ENCODE peak calls at places on chromosomes 11 and 22, in ten cellular contexts. D is pancreas, W is prostate gland, Q is choroid plexus epithelial cell, Z is astrocyte of the spinal cord, P is fibroblast of lung, R is upper lobe of right lung, H is mammary epithelial cell, K is psoas muscle, A is kidney. J is an unnamed sample.

GRCh38 chr11:61599968-61600710 is 19.3 kb upstream of the SYT7 start:
- DNase-seq in P (no peak), H (no peak), D (no peak), R (no peak), Z (no peak), W (no peak), A (no peak), K (no peak), Q (no peak), J (no peak)

GRCh38 chr22:35609261-35609660 is 7.9 kb downstream of the MB start:
- DNase-seq in P (no peak), Z (no peak), A (peak), H (no peak), R (no peak), D (no peak), W (no peak), Q (no peak), K (no peak), J (no peak)

GRCh38 chr11:85685820-85686459 is at the start of gene CCDC89:
- DNase-seq in H (no peak), D (no peak), Z (peak), R (peak), P (peak), Q (peak), A (peak), K (peak), W (no peak), J (no peak)

GRCh38 chr11:60756307-60757032 is at the start of gene MS4A15:
- DNase-seq in K (no peak), H (peak), R (no peak), Z (peak), P (peak), A (no peak), Q (peak), W (no peak), D (peak), J (no peak)

GRCh38 chr22:41181349-41182241 is 23.5 kb upstream of the L3MBTL2 start:
- DNase-seq in W (no peak), H (peak), Z (no peak), K (peak), A (peak), D (no peak), R (no peak), Q (peak), P (peak), J (no peak)

GRCh38 chr11:6219359-6219758 is 14.0 kb downstream of the C11orf42 start:
- DNase-seq in Z (peak), R (no peak), D (no peak), K (no peak), W (no peak), P (peak), A (no peak), H (peak), Q (peak), J (no peak)

GRCh38 chr11:20639688-20640087 is 29.7 kb upstream of the NELL1 start:
- DNase-seq in R (no peak), W (no peak), Q (no peak), K (no peak), D (no peak), A (no peak), H (no peak), Z (no peak), P (no peak), J (no peak)

GRCh38 chr22:26570126-26570525 is 19.8 kb downstream of the TPST2 start:
- DNase-seq in Z (no peak), P (peak), K (no peak), Q (no peak), H (no peak), W (peak), D (peak), A (peak), R (no peak), J (no peak)

GRCh38 chr11:61075891-61076290 is 26.4 kb upstream of the CD5 start:
- DNase-seq in A (no peak), H (peak), K (no peak), Q (peak), Z (peak), P (peak), R (no peak), W (no peak), D (no peak), J (no peak)

DNA sequence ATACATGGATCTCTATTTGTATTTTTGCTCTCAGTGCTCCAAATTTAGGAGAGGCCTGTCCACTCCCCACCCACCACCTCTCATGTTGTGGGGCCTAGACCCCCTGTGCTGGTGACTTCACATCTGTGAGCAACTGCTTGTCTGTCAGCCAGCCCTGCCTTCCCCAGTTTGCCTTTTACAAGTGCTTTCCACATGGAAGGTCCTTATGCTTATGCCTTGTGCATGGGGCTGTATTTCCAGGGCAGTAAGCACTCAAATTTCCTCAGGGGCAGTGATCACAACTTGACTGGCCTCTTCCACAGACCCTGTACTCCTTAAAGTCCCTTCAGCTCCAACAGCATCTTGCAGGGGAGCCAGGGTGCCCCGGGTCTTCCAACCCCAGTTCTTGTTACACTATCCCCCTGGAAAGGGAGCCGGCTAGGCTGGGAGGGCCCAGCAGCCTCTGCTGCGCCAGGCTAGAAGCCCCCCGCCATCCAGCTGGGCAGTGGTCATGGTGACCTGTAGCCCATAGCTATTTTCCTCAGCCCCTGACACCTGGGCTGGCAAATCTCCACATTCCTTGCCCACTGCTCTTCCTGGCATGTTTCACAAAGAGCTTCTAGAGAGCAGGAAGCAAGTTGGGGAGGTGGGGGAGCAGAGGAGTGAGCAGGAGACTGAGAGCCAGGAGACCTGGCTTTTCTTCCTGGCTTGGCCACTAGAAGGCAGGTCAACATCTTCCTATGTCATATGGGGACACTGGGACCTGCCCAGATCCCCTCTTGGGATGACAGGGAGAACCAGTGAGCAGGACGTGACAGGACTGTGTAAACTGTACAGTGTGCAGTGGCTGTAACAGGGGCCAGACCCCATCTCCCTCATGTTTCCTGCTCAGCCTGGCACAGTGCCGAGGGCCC is 29.7 kb downstream of the GDPD5 start:
- DNase-seq in R (no peak), D (no peak), Q (no peak), H (no peak), W (no peak), K (peak), Z (no peak), A (no peak), P (no peak), J (no peak)
- TF ChIP-seq CTCF in R (peak), D (no peak), Q (peak), H (peak), W (no peak), K (no peak), Z (no peak), A (no peak), P (peak), J (no peak)

DNA sequence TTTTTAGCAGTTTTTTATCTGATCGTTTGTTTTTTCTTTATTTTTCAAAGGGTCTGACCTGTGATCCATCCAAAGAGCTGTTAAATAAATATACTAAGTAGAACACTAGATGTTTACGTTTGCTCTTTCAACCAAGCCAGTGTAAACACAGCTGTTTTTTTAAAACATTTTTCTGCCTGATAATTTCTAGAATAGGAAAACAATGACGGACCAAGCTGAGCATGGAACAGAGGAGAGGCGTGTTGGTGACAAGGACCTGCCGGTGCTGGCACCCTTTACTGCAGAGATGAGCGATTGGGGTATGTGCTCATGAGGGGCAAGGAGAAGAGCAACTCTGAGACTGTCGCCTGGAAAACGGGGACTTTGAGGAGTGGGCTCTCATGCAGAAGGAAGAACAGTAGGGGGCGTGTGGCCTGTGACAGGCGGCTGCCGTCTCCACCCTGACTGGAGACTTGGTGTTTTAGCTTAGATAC is 28.6 kb upstream of the PANX2 start:
- DNase-seq in A (no peak), Q (peak), R (no peak), D (no peak), Z (no peak), K (no peak), W (no peak), H (no peak), P (no peak), J (no peak)
- TF ChIP-seq CTCF in A (no peak), Q (peak), R (no peak), D (no peak), Z (peak), K (no peak), W (no peak), H (no peak), P (peak), J (peak)

GRCh38 chr11:115147243-115147807 is 356.9 kb downstream of the CADM1 start:
- DNase-seq in A (peak), H (no peak), P (no peak), R (no peak), Z (no peak), W (no peak), K (no peak), D (no peak), Q (no peak), J (no peak)
- TF ChIP-seq CTCF in A (no peak), H (no peak), P (no peak), R (no peak), Z (no peak), W (no peak), K (no peak), D (no peak), Q (no peak), J (no peak)

GRCh38 chr11:125390949-125391348 is 105.1 kb downstream of the FEZ1 start:
- DNase-seq in H (no peak), P (peak), R (no peak), K (no peak), Q (peak), D (no peak), W (no peak), Z (no peak), A (no peak), J (no peak)

GRCh38 chr11:125397421-125397820 is 98.6 kb downstream of the FEZ1 start:
- DNase-seq in D (no peak), R (no peak), W (no peak), Z (no peak), H (no peak), Q (no peak), K (no peak), A (no peak), P (no peak), J (no peak)

GRCh38 chr11:125389339-125390166 is 106.5 kb downstream of the FEZ1 start:
- DNase-seq in A (no peak), W (no peak), P (no peak), Z (no peak), H (no peak), Q (no peak), K (no peak), R (no peak), D (no peak), J (no peak)

GRCh38 chr11:125394306-125394705 is 101.8 kb downstream of the FEZ1 start:
- DNase-seq in D (no peak), H (no peak), Z (no peak), K (no peak), Q (no peak), W (no peak), P (no peak), R (no peak), A (peak), J (no peak)

GRCh38 chr11:125393331-125393730 is 102.7 kb downstream of the FEZ1 start:
- DNase-seq in R (no peak), H (no peak), Q (no peak), Z (no peak), K (no peak), W (no peak), A (no peak), P (no peak), D (no peak), J (no peak)
- TF ChIP-seq CTCF in R (no peak), H (no peak), Q (no peak), Z (no peak), K (no peak), W (no peak), A (no peak), P (no peak), D (no peak), J (no peak)

GRCh38 chr11:132464939-132465338 is 1067.4 kb downstream of the OPCML start:
- DNase-seq in Z (no peak), R (no peak), H (no peak), A (no peak), Q (no peak), W (no peak), D (no peak), P (no peak), K (no peak), J (no peak)
- TF ChIP-seq CTCF in Z (no peak), R (no peak), H (peak), A (no peak), Q (no peak), W (no peak), D (no peak), P (no peak), K (no peak), J (peak)

DNA sequence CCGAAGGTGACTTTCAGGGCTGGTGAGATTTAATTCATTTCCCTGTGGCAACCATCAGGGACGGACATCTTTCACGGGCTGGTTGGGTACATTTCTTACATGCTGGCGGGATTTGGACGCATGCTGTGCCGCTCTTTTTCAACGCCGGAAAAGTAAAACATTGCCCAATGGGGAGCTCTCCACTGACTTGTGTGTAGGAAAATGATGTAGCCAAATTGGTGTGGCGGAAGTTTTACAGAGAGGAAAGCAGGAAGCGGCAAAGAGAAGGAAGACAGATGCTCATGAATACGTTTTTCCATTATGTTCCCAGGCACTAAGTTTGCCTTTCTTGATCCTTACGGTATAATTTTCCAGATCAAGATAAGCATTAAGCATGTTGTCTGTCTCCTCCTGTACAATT is 375.8 kb downstream of the NTM start:
- DNase-seq in D (no peak), K (no peak), Q (no peak), A (no peak), H (no peak), Z (peak), P (no peak), R (no peak), W (no peak), J (no peak)
- TF ChIP-seq CTCF in D (no peak), K (no peak), Q (no peak), A (no peak), H (no peak), Z (no peak), P (no peak), R (no peak), W (no peak), J (no peak)

GRCh38 chr11:133660202-133660568 is 127.9 kb upstream of the OPCML start:
- DNase-seq in A (no peak), H (no peak), W (no peak), P (no peak), D (no peak), R (no peak), K (no peak), Q (no peak), Z (no peak), J (no peak)

GRCh38 chr11:133663135-133663534 is 130.8 kb upstream of the OPCML start:
- DNase-seq in H (no peak), Z (no peak), Q (no peak), R (no peak), W (no peak), P (no peak), D (no peak), K (no peak), A (no peak), J (no peak)

GRCh38 chr11:133661867-133662266 is 129.6 kb upstream of the OPCML start:
- DNase-seq in A (no peak), K (no peak), P (no peak), R (no peak), Q (no peak), H (no peak), W (no peak), Z (no peak), D (no peak), J (no peak)

GRCh38 chr11:133659542-133660201 is 127.4 kb upstream of the OPCML start:
- DNase-seq in P (no peak), H (no peak), A (no peak), W (no peak), D (no peak), Q (no peak), R (no peak), Z (no peak), K (no peak), J (no peak)

DNA sequence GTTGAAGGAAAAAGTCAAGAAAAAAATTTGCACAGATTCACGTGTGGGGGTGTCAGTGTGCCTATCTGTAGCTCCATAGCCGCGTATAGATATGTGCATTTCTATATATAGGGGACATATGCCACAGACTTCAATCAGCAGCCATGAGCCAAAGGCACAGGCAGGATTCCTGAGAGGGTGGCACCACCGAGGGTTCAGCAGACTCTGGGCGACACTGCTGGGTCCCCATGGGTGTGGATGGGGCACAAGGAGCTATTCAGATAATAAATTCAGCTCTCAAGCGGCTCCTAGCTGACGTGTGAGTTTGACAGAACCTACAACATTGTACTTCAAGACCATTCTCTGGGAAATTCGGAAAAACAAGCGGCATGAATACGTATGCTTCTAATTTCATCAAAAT is 131.3 kb upstream of the OPCML start:
- DNase-seq in H (no peak), K (no peak), R (no peak), Z (no peak), D (no peak), A (no peak), W (no peak), P (no peak), Q (no peak), J (no peak)
- TF ChIP-seq CTCF in H (no peak), K (no peak), R (no peak), Z (no peak), D (no peak), A (no peak), W (no peak), P (no peak), Q (no peak), J (no peak)

GRCh38 chr11:28675183-28675582 is 567.0 kb downstream of the METTL15 start:
- DNase-seq in A (no peak), D (no peak), K (no peak), R (no peak), Q (no peak), H (no peak), W (no peak), Z (no peak), P (no peak), J (no peak)

GRCh38 chr11:28673687-28674431 is 565.7 kb downstream of the METTL15 start:
- DNase-seq in A (no peak), W (no peak), R (no peak), H (peak), D (no peak), K (no peak), Q (no peak), P (peak), Z (no peak), J (no peak)

GRCh38 chr11:28671326-28671725 is 563.1 kb downstream of the METTL15 start:
- DNase-seq in K (no peak), W (no peak), A (no peak), D (no peak), R (no peak), H (no peak), P (no peak), Q (no peak), Z (no peak), J (no peak)

GRCh38 chr11:28677719-28678118 is 569.5 kb downstream of the METTL15 start:
- DNase-seq in D (no peak), A (no peak), K (no peak), R (no peak), H (no peak), P (no peak), W (no peak), Q (no peak), Z (no peak), J (no peak)

DNA sequence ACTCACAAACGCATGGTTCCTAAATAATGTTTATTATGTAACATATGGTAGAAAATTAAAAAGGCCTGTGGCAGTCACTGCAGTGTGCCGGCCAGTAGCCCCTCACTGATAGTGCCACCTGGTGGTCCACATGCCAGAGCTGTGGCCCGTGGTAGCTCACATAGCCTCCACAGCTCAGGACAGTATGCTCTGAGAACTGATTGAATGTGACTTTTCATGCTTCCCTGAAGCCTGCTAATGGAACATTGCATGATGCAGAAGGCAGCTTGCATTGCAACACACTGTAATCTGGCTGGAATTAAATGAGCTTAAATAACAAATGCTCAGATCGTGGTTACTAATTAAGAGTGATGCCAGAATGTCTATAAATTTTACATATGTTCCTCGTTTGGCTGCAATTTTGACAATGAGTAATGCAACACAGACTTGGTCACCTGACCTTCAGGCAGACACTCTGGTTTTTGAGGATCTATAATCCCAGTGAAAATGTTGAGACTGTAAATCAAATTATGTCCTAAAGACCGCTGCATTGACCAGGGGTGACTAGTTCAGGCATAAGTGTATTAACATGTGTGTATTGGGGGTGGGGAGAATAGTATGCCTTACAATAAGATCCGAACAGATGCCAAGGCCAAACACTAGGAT is 566.4 kb downstream of the METTL15 start:
- DNase-seq in Z (peak), D (no peak), R (no peak), W (no peak), K (no peak), P (peak), H (no peak), Q (peak), A (peak), J (no peak)
- TF ChIP-seq CTCF in Z (peak), D (no peak), R (no peak), W (peak), K (no peak), P (peak), H (peak), Q (peak), A (no peak), J (peak)

DNA sequence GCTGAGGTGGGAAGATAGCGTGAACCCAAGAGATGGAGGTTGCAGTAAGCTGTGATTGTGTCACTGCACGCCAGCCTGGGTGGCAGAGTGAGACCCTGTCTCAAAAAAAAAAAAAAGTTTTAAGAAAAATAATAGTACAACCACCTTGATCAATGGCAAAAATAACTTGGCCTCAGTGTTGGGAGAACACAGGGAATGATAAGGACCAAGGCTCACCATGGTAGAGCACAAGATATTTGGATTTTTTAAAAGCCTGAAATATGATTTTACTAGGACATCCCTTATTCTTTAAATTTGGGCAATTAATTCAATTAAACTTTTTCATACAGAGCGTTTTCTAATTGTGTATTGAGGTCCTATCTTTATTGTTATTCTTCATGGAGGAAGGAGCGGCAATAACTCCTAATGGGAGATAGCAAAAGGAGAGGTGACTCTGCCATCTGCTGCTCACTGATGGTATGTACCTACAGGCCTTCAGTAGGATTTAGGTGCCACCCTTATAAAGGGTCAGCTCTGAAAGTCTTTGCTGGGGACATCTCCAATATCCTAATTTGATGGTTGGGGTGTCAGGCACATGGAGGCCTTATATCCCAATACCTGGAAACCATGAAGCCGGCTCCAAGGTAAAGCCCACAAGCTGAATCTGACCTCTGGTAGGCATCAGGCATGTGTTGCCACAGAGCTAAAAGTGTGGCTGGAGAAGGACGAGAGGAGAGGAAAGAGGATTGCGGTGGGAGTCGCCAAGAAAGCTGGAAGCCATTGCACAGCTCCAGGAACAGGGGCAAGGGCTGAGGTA is 21.9 kb upstream of the POLD3 start:
- DNase-seq in W (peak), K (no peak), D (peak), P (peak), H (peak), R (no peak), Q (peak), A (no peak), Z (peak), J (no peak)
- TF ChIP-seq CTCF in W (peak), K (peak), D (peak), P (peak), H (peak), R (peak), Q (peak), A (peak), Z (peak), J (peak)